ENCODE peak calls at places on chromosomes 6 and 20, in seven cellular contexts. X is colonic mucosa, V is heart right ventricle, I is kidney, A is ovary, U is cardiac muscle cell, J is A673. N is an unnamed sample.

GRCh38 chr6:41449399-41450245 is 96.6 kb upstream of the FOXP4 start:
- DNase-seq in X (peak; percentile 89), V (no peak), I (peak; percentile 94), A (peak; percentile 62), U (no peak), J (peak; percentile 25), N (no peak)

GRCh38 chr6:31558631-31559500 is 11.5 kb downstream of the NFKBIL1 start:
- DNase-seq in X (no peak), V (no peak), I (peak; percentile 59), A (no peak), U (no peak), J (no peak), N (peak; percentile 68)

GRCh38 chr6:17987576-17988421 is at the start of gene KIF13A:
- DNase-seq in X (peak; percentile 77), V (peak; percentile 75), I (peak; percentile 86), A (peak; percentile 76), U (peak; percentile 73), J (peak; percentile 79), N (peak; percentile 93)

GRCh38 chr6:144377586-144377985 is 92.5 kb downstream of the UTRN start:
- DNase-seq in X (no peak), V (no peak), I (peak; percentile 76), A (no peak), U (no peak), J (no peak), N (no peak)

GRCh38 chr20:8454137-8454712 is 322.2 kb downstream of the PLCB1 start:
- DNase-seq in X (no peak), V (no peak), I (no peak), A (no peak), U (peak; percentile 8), J (peak; percentile 74), N (no peak)

GRCh38 chr6:46190889-46191288 is 20.1 kb upstream of the ENPP5 start:
- DNase-seq in X (no peak), V (peak; percentile 15), I (no peak), A (no peak), U (peak; percentile 13), J (no peak), N (no peak)

GRCh38 chr6:30544666-30545272 is 11.5 kb downstream of the GNL1 start:
- DNase-seq in X (no peak), V (peak; percentile 26), I (no peak), A (no peak), U (peak; percentile 48), J (peak; percentile 76), N (no peak)

GRCh38 chr20:53609501-53610445 is 16.1 kb upstream of the ZNF217 start:
- DNase-seq in X (peak; percentile 74), V (no peak), I (no peak), A (peak; percentile 63), U (no peak), J (peak; percentile 76), N (peak; percentile 83)

GRCh38 chr20:8389381-8390368 is 257.6 kb downstream of the PLCB1 start:
- DNase-seq in X (no peak), V (no peak), I (no peak), A (no peak), U (peak; percentile 69), J (peak; percentile 75), N (no peak)

GRCh38 chr20:32585519-32586127 is 490 bp upstream of the NOL4L start:
- DNase-seq in X (no peak), V (no peak), I (no peak), A (no peak), U (peak; percentile 19), J (no peak), N (no peak)

GRCh38 chr6:44542401-44543116 is 155.1 kb downstream of the CDC5L start:
- DNase-seq in X (no peak), V (no peak), I (no peak), A (no peak), U (no peak), J (peak; percentile 21), N (peak; percentile 18)

GRCh38 chr20:10864076-10864672 is 190.4 kb upstream of the JAG1 start:
- DNase-seq in X (peak; percentile 89), V (peak; percentile 24), I (peak; percentile 90), A (no peak), U (no peak), J (peak; percentile 4), N (peak; percentile 59)

GRCh38 chr6:47970826-47971225 is 140.2 kb downstream of the PTCHD4 start:
- DNase-seq in X (no peak), V (no peak), I (no peak), A (no peak), U (no peak), J (no peak), N (no peak)

GRCh38 chr20:24765316-24766142 is 183.5 kb upstream of the CST7 start:
- DNase-seq in X (no peak), V (no peak), I (no peak), A (no peak), U (no peak), J (no peak), N (no peak)

GRCh38 chr6:10479939-10480700 is 41.0 kb upstream of the GCNT2 start:
- DNase-seq in X (no peak), V (no peak), I (no peak), A (no peak), U (no peak), J (peak; percentile 22), N (no peak)

GRCh38 chr6:130593200-130593599 is 227.4 kb downstream of the TMEM200A start:
- DNase-seq in X (no peak), V (no peak), I (no peak), A (no peak), U (no peak), J (no peak), N (no peak)

GRCh38 chr6:46653439-46653942 is 716 bp downstream of the SLC25A27 start:
- DNase-seq in X (no peak), V (no peak), I (no peak), A (no peak), U (no peak), J (no peak), N (no peak)

GRCh38 chr20:47487175-47487917 is 14.3 kb upstream of the NCOA3 start:
- DNase-seq in X (no peak), V (no peak), I (no peak), A (no peak), U (no peak), J (no peak), N (no peak)

GRCh38 chr20:63519765-63520593 is 586 bp upstream of the PPDPF start:
- DNase-seq in X (peak; percentile 68), V (peak; percentile 71), I (peak; percentile 93), A (peak; percentile 81), U (peak; percentile 78), J (peak; percentile 68), N (peak; percentile 88)
- H3K27ac ChIP-seq in X (peak overlapping the region; percentile 97), V (peak overlapping the region; percentile 100), I (peak overlapping the region; percentile 60), A (peak overlapping the region; percentile 15), U (peak overlapping the region; percentile 89), J (peak overlapping the region; percentile 77), N (peak overlapping the region; percentile 95)

DNA sequence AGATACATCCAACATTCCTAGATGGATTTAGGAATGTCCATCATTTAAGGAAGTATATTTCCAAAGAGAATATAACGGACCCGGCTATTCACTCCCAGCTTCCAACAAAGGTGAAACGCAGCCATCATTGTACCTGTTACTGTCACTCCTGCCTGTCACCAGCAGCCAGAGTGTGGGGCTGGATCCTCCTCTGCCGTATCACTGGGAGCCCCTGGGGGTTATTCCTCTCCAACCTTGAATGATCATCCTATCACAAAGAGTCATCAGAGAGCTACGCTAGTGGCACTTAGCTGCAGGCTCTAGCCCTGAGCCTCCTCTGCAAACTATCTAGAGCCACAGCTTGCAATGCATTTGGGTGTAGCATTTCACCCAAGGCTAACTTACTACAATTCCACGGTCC is 73.6 kb upstream of the NHSL1 start:
- DNase-seq in X (no peak), V (no peak), I (no peak), A (no peak), U (no peak), J (no peak), N (no peak)
- H3K4me3 ChIP-seq in X (no peak overlapping the region), V (no peak overlapping the region), I (no peak overlapping the region), A (no peak overlapping the region), U (peak overlapping the region; percentile 27), J (no peak overlapping the region), N (no peak overlapping the region)

GRCh38 chr20:4081396-4081795 is 66.0 kb upstream of the RNF24 start:
- DNase-seq in X (no peak), V (no peak), I (no peak), A (no peak), U (no peak), J (no peak), N (no peak)

GRCh38 chr20:4084096-4084495 is 68.7 kb upstream of the RNF24 start:
- DNase-seq in X (no peak), V (no peak), I (no peak), A (no peak), U (no peak), J (no peak), N (no peak)

GRCh38 chr20:4082406-4083102 is 67.2 kb upstream of the RNF24 start:
- DNase-seq in X (no peak), V (peak; percentile 55), I (no peak), A (no peak), U (peak; percentile 73), J (peak; percentile 52), N (peak; percentile 76)

GRCh38 chr20:4084721-4085120 is 69.4 kb upstream of the RNF24 start:
- DNase-seq in X (no peak), V (no peak), I (no peak), A (no peak), U (no peak), J (no peak), N (no peak)

DNA sequence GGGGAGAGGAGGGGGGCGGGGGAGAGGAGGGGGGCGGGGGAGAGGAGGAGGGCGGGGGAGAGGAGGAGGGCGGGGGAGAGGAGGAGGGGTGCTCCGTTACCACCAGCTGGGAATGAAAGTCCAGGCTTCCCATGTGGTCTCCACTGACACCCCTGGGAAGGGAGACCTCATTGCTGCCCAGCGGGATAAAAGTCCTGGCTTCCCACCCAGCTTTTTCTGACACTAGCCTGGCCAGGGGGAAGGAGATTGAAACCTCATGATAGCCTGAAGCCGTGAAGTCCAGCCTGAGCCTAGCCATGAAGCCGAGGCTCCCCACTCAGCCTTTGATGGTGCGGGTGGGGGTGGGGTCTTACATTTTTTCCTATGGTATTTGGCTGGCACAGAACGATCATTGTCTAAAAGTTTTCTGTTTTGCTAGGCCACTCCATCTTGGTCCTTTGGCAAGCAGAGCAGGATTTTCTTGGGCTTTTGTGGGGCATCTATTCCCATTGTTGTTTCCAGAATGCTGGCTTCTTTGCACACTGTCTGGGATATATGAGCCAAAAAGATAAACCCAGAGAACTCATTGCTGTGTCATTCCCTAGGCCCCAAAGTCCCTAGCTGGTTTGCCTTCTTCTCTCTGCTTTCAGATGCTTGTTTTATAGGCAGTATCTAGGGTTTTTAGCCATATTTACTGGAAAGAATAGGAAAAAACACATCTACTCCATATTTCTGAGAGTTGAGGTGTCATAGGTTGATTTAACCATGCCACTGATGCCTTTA is 67.9 kb upstream of the RNF24 start:
- DNase-seq in X (no peak), V (no peak), I (no peak), A (no peak), U (no peak), J (no peak), N (no peak)
- TF ChIP-seq CTCF in X (no peak), V (no peak), I (no peak), A (no peak), U (peak; percentile 3), J (no peak), N (no peak)

DNA sequence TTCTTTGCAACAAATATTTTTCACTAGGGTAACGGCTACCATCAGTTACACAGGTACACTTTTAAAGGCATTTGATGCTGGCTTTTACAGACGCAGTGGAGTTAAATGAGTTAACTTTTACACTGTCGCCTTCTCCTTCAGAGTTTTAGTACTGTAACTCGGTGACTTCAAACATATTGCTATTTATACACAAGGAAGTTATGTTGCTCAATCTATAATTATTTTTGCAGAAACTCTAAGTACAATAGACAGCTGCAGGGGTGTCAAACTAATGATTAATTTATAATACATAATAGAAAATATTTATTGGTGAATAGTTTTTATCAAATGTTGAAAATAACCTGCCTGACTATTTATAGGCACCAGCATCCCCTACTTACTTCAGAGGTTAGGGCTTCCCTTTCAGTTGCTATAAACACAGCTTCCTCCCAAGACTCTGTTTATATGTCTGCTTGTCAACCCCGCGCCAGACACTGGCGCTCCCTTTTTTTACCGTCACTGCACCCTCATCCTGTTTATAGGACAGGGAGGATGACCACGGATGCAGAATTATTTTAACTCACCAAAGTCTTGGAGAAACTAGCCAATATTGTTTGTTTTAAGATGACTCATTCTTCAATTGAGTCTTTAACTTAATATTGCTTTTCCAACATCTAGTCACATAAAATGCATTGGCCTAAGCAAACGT is 225.1 kb downstream of the ALDH8A1 start:
- DNase-seq in X (no peak), V (peak; percentile 37), I (no peak), A (no peak), U (no peak), J (no peak), N (no peak)
- H3K27ac ChIP-seq in X (no peak overlapping the region), V (no peak overlapping the region), I (peak overlapping the region; percentile 42), A (no peak overlapping the region), U (no peak overlapping the region), J (no peak overlapping the region), N (no peak overlapping the region)

N was measured in left lung.